ENCODE peak calls at places on chromosomes 16 and 17, in seven cellular contexts. One of them, this sample, is unnamed.

GRCh38 chr17:40582328-40582901 is 17.1 kb upstream of the CCR7 start:
- DNase-seq in BE2C: no peak
- DNase-seq in cardiac fibroblast: no peak
- DNase-seq in PC-9: peak
- DNase-seq in AG04450: no peak
- DNase-seq in cardiac muscle cell: no peak
- DNase-seq in testis: no peak
- DNase-seq in this sample: no peak

GRCh38 chr16:67944690-67945391 is 921 bp upstream of the LCAT start:
- DNase-seq in PC-9: no peak
- DNase-seq in cardiac fibroblast: no peak
- DNase-seq in BE2C: no peak
- DNase-seq in cardiac muscle cell: no peak
- DNase-seq in testis: no peak
- DNase-seq in AG04450: no peak
- DNase-seq in this sample: no peak

GRCh38 chr17:17179371-17179827 is 26.7 kb downstream of the PLD6 start:
- DNase-seq in testis: no peak
- DNase-seq in cardiac fibroblast: no peak
- DNase-seq in BE2C: no peak
- DNase-seq in PC-9: no peak
- DNase-seq in AG04450: no peak
- DNase-seq in cardiac muscle cell: no peak
- DNase-seq in this sample: no peak

GRCh38 chr16:69620564-69620963 is 54.8 kb downstream of the NFAT5 start:
- DNase-seq in testis: no peak
- DNase-seq in BE2C: no peak
- DNase-seq in cardiac fibroblast: peak
- DNase-seq in cardiac muscle cell: no peak
- DNase-seq in PC-9: no peak
- DNase-seq in AG04450: no peak
- DNase-seq in this sample: peak

GRCh38 chr16:4261557-4262172 is 11.2 kb downstream of the TFAP4 start:
- DNase-seq in cardiac muscle cell: peak
- DNase-seq in AG04450: no peak
- DNase-seq in PC-9: no peak
- DNase-seq in cardiac fibroblast: peak
- DNase-seq in BE2C: peak
- DNase-seq in testis: peak
- DNase-seq in this sample: peak

GRCh38 chr17:3557768-3558583 is at the start of gene TRPV3:
- DNase-seq in BE2C: peak
- DNase-seq in cardiac muscle cell: no peak
- DNase-seq in AG04450: no peak
- DNase-seq in PC-9: peak
- DNase-seq in testis: no peak
- DNase-seq in cardiac fibroblast: no peak
- DNase-seq in this sample: peak

GRCh38 chr16:79533292-79533691 is 67.2 kb downstream of the MAF start:
- DNase-seq in cardiac muscle cell: no peak
- DNase-seq in cardiac fibroblast: no peak
- DNase-seq in PC-9: no peak
- DNase-seq in testis: no peak
- DNase-seq in AG04450: no peak
- DNase-seq in BE2C: no peak
- DNase-seq in this sample: no peak

GRCh38 chr17:79984045-79984840 is 51.4 kb downstream of the TBC1D16 start:
- DNase-seq in PC-9: no peak
- DNase-seq in BE2C: no peak
- DNase-seq in cardiac fibroblast: no peak
- DNase-seq in cardiac muscle cell: no peak
- DNase-seq in AG04450: no peak
- DNase-seq in testis: no peak
- DNase-seq in this sample: no peak

GRCh38 chr17:80510132-80510531 is 33.7 kb upstream of the NPTX1 start:
- DNase-seq in PC-9: no peak
- DNase-seq in AG04450: no peak
- DNase-seq in testis: no peak
- DNase-seq in cardiac fibroblast: no peak
- DNase-seq in cardiac muscle cell: no peak
- DNase-seq in BE2C: no peak
- DNase-seq in this sample: no peak

GRCh38 chr17:75491680-75492079 is 23.7 kb downstream of the CASKIN2 start:
- DNase-seq in PC-9: no peak
- DNase-seq in AG04450: no peak
- DNase-seq in cardiac muscle cell: no peak
- DNase-seq in testis: no peak
- DNase-seq in BE2C: no peak
- DNase-seq in cardiac fibroblast: no peak
- DNase-seq in this sample: no peak

GRCh38 chr16:64910351-64910750 is 211.5 kb downstream of the CDH11 start:
- DNase-seq in testis: peak
- DNase-seq in BE2C: peak
- DNase-seq in cardiac muscle cell: no peak
- DNase-seq in PC-9: no peak
- DNase-seq in cardiac fibroblast: peak
- DNase-seq in AG04450: peak
- DNase-seq in this sample: peak

GRCh38 chr16:30382398-30383015 is at the start of gene SEPTIN1:
- DNase-seq in testis: no peak
- DNase-seq in cardiac muscle cell: no peak
- DNase-seq in cardiac fibroblast: no peak
- DNase-seq in PC-9: no peak
- DNase-seq in BE2C: no peak
- DNase-seq in AG04450: no peak
- DNase-seq in this sample: no peak

GRCh38 chr17:50397111-50397918 is at the start of gene LRRC59:
- DNase-seq in cardiac muscle cell: peak
- DNase-seq in BE2C: peak
- DNase-seq in AG04450: peak
- DNase-seq in PC-9: peak
- DNase-seq in cardiac fibroblast: peak
- DNase-seq in testis: peak
- DNase-seq in this sample: peak

GRCh38 chr17:6641374-6641818 is 536 bp downstream of the TXNDC17 start:
- DNase-seq in cardiac muscle cell: no peak
- DNase-seq in BE2C: no peak
- DNase-seq in PC-9: peak
- DNase-seq in cardiac fibroblast: no peak
- DNase-seq in testis: no peak
- DNase-seq in AG04450: no peak
- DNase-seq in this sample: no peak

GRCh38 chr17:32510466-32510865 is 23.7 kb downstream of the CDK5R1 start:
- DNase-seq in cardiac fibroblast: no peak
- DNase-seq in AG04450: no peak
- DNase-seq in testis: no peak
- DNase-seq in cardiac muscle cell: no peak
- DNase-seq in PC-9: no peak
- DNase-seq in BE2C: no peak
- DNase-seq in this sample: no peak

GRCh38 chr17:72334205-72334604 is 213.4 kb downstream of the SOX9 start:
- DNase-seq in cardiac fibroblast: peak
- DNase-seq in PC-9: no peak
- DNase-seq in AG04450: peak
- DNase-seq in testis: no peak
- DNase-seq in cardiac muscle cell: no peak
- DNase-seq in BE2C: no peak
- DNase-seq in this sample: peak

GRCh38 chr16:54460254-54460860 is 173.8 kb upstream of the IRX3 start:
- DNase-seq in cardiac fibroblast: no peak
- DNase-seq in testis: no peak
- DNase-seq in BE2C: no peak
- DNase-seq in cardiac muscle cell: no peak
- DNase-seq in PC-9: no peak
- DNase-seq in AG04450: no peak
- DNase-seq in this sample: peak

GRCh38 chr17:12977008-12977751 is 40.6 kb downstream of the ELAC2 start:
- DNase-seq in cardiac muscle cell: no peak
- DNase-seq in cardiac fibroblast: peak
- DNase-seq in AG04450: no peak
- DNase-seq in BE2C: no peak
- DNase-seq in testis: no peak
- DNase-seq in PC-9: no peak
- DNase-seq in this sample: peak

GRCh38 chr17:3738562-3739295 is 15.0 kb downstream of the HASPIN start:
- DNase-seq in AG04450: no peak
- DNase-seq in PC-9: peak
- DNase-seq in BE2C: no peak
- DNase-seq in cardiac muscle cell: peak
- DNase-seq in cardiac fibroblast: no peak
- DNase-seq in testis: peak
- DNase-seq in this sample: no peak

GRCh38 chr17:16415031-16415924 is at the start of gene TRPV2:
- DNase-seq in BE2C: no peak
- DNase-seq in cardiac fibroblast: no peak
- DNase-seq in testis: no peak
- DNase-seq in PC-9: no peak
- DNase-seq in AG04450: no peak
- DNase-seq in cardiac muscle cell: peak
- DNase-seq in this sample: no peak

GRCh38 chr16:50202926-50203624 is 50.0 kb downstream of the TENT4B start:
- DNase-seq in BE2C: no peak
- DNase-seq in cardiac muscle cell: peak
- DNase-seq in cardiac fibroblast: peak
- DNase-seq in AG04450: no peak
- DNase-seq in PC-9: peak
- DNase-seq in testis: no peak
- DNase-seq in this sample: peak

DNA sequence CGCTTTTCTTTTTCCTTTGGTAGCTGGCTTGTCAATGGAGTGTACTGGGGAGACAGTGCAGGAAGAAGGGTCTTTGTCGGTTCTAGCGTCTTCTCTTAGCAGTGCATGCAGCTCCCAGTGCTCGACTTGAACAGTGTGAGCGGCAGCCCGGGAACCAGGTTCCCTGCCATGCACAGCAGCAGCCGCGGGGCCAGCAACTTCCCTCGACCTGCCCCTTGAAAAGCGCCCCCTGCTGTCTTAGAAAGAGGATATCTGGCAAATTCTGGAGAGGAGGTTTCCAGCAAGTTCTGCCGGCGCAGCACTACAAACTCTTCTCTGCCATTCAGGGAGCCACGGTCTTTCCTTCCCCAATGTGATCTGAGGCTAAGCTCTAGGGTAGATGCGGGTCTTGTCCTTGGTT is 451.5 kb downstream of the PMP22 start:
- DNase-seq in PC-9: peak
- DNase-seq in cardiac muscle cell: peak
- DNase-seq in BE2C: peak
- DNase-seq in AG04450: no peak
- DNase-seq in testis: peak
- DNase-seq in cardiac fibroblast: no peak
- DNase-seq in this sample: no peak
- TF ChIP-seq CTCF in PC-9: peak
- TF ChIP-seq CTCF in cardiac muscle cell: peak
- TF ChIP-seq CTCF in BE2C: peak
- TF ChIP-seq CTCF in AG04450: no peak
- TF ChIP-seq CTCF in testis: no peak
- TF ChIP-seq CTCF in cardiac fibroblast: no peak
- TF ChIP-seq CTCF in this sample: peak

DNA sequence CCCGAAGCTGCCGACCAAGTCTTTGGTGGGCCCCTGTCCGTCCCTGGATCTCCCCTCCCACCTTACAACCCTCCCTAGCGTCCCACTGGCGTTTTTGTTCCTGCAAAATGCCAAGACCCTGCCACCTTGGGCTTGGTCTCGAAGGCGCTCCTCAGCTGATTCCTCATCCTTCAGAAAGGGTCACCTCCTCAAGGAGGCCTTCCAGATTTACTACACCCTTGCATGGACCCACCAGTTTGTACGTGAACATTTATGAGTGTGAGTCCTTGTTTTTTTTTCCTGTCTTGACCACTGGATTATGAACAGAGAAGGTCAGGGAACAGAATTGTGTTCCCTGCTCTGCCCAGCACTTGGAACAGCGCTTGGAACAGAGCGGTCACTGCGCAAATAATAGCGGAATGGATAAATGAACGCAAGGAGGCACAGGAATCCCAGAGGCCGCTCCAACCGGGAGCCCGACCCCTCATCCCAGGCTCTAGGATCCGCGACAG is 895 bp upstream of the GFER start:
- DNase-seq in PC-9: no peak
- DNase-seq in cardiac fibroblast: no peak
- DNase-seq in AG04450: no peak
- DNase-seq in BE2C: no peak
- DNase-seq in cardiac muscle cell: no peak
- DNase-seq in testis: no peak
- DNase-seq in this sample: no peak
- H3K4me3 ChIP-seq in PC-9: peak
- H3K4me3 ChIP-seq in cardiac fibroblast: peak
- H3K4me3 ChIP-seq in AG04450: peak
- H3K4me3 ChIP-seq in BE2C: peak
- H3K4me3 ChIP-seq in cardiac muscle cell: peak
- H3K4me3 ChIP-seq in testis: peak
- H3K4me3 ChIP-seq in this sample: peak

DNA sequence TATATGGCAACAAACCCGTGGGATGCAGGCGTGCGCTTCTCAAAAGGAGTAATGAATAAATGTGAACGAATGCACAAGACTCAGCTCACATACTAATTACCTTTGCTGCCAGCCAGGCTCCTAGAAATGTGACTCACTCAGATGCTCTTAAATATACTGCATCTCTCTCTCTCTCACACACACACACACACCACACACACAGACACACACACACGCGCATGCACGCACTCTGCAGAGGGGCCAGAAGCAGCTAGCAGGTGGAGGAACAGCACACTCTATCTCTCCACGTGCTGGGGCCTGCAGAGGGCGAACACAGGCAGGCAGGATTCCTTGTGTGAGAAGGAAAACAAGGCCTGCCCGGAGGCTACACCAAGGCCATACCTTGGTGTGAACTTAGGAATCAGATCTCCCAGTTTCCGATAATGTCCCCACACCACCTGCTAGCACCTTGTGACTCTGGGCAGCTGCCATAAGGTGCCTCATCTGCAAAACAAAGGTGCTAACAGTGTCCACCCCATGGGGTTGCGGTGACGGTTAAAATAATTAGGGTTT is 5.3 kb downstream of the GPRC5B start:
- DNase-seq in BE2C: peak
- DNase-seq in AG04450: peak
- DNase-seq in cardiac muscle cell: peak
- DNase-seq in testis: no peak
- DNase-seq in PC-9: no peak
- DNase-seq in cardiac fibroblast: no peak
- DNase-seq in this sample: no peak
- TF ChIP-seq CTCF in BE2C: peak
- TF ChIP-seq CTCF in AG04450: no peak
- TF ChIP-seq CTCF in cardiac muscle cell: no peak
- TF ChIP-seq CTCF in testis: no peak
- TF ChIP-seq CTCF in PC-9: no peak
- TF ChIP-seq CTCF in cardiac fibroblast: no peak
- TF ChIP-seq CTCF in this sample: no peak

GRCh38 chr17:82267575-82268379 is 5.7 kb downstream of the CSNK1D start:
- DNase-seq in testis: peak
- DNase-seq in PC-9: peak
- DNase-seq in cardiac muscle cell: no peak
- DNase-seq in cardiac fibroblast: peak
- DNase-seq in BE2C: peak
- DNase-seq in AG04450: peak
- DNase-seq in this sample: peak
- H3K4me3 ChIP-seq in testis: no peak
- H3K4me3 ChIP-seq in PC-9: peak
- H3K4me3 ChIP-seq in cardiac muscle cell: no peak
- H3K4me3 ChIP-seq in cardiac fibroblast: peak
- H3K4me3 ChIP-seq in BE2C: no peak
- H3K4me3 ChIP-seq in AG04450: peak
- H3K4me3 ChIP-seq in this sample: peak